ENCODE peak calls at places on chromosomes 3 and 15, in nine cellular contexts. M, Q, C, V, K, X, L, B and P are unnamed samples.

GRCh38 chr15:100735654-100736053 is 133.3 kb downstream of the ASB7 start:
- DNase-seq in V (no peak), M (no peak), K (no peak), C (no peak), Q (no peak), X (no peak), B (no peak), L (no peak), P (no peak)

GRCh38 chr3:29005862-29006261 is 275.0 kb upstream of the RBMS3 start:
- DNase-seq in K (no peak), X (no peak), C (no peak), M (no peak), L (no peak), B (no peak), V (no peak), Q (no peak), P (no peak)

GRCh38 chr3:54988302-54989022 is 60.6 kb upstream of the LRTM1 start:
- DNase-seq in C (no peak), K (peak; percentile 43), Q (peak; percentile 67), L (no peak), V (no peak), M (peak; percentile 70), X (no peak), B (peak; percentile 65), P (peak; percentile 92)

GRCh38 chr15:70269991-70270751 is 172.5 kb upstream of the TLE3 start:
- DNase-seq in B (peak; percentile 42), L (peak; percentile 49), X (no peak), K (peak; percentile 61), M (peak; percentile 75), Q (no peak), V (no peak), C (peak; percentile 19), P (peak; percentile 52)

GRCh38 chr3:128237348-128238099 is 84.2 kb downstream of the EEFSEC start:
- DNase-seq in V (no peak), B (no peak), K (no peak), Q (no peak), X (no peak), M (no peak), C (no peak), L (no peak), P (no peak)

GRCh38 chr3:98823791-98824190 is 60.7 kb downstream of the ST3GAL6 start:
- DNase-seq in K (no peak), V (no peak), X (no peak), B (no peak), L (no peak), M (no peak), C (no peak), Q (no peak), P (peak; percentile 73)

GRCh38 chr3:55485208-55485791 is 1.8 kb downstream of the WNT5A start:
- DNase-seq in V (peak; percentile 58), X (peak; percentile 92), M (peak; percentile 67), B (no peak), L (peak; percentile 37), C (peak; percentile 82), K (peak; percentile 69), Q (peak; percentile 82), P (peak; percentile 85)

GRCh38 chr15:68583936-68584703 is 5.3 kb downstream of the CORO2B start:
- DNase-seq in B (no peak), Q (no peak), K (no peak), M (no peak), L (no peak), X (no peak), V (no peak), C (no peak), P (no peak)

GRCh38 chr15:101438482-101439284 is 50.8 kb downstream of the PCSK6 start:
- DNase-seq in X (no peak), L (no peak), M (peak; percentile 44), V (no peak), K (no peak), Q (no peak), C (no peak), B (no peak), P (no peak)

GRCh38 chr3:33373082-33373437 is 67.1 kb downstream of the UBP1 start:
- DNase-seq in K (no peak), V (no peak), B (no peak), C (no peak), L (no peak), Q (no peak), M (no peak), X (no peak), P (no peak)
- TF ChIP-seq CTCF in K (no peak), V (no peak), B (no peak), C (no peak), L (no peak), Q (no peak), M (no peak), X (no peak), P (no peak)

DNA sequence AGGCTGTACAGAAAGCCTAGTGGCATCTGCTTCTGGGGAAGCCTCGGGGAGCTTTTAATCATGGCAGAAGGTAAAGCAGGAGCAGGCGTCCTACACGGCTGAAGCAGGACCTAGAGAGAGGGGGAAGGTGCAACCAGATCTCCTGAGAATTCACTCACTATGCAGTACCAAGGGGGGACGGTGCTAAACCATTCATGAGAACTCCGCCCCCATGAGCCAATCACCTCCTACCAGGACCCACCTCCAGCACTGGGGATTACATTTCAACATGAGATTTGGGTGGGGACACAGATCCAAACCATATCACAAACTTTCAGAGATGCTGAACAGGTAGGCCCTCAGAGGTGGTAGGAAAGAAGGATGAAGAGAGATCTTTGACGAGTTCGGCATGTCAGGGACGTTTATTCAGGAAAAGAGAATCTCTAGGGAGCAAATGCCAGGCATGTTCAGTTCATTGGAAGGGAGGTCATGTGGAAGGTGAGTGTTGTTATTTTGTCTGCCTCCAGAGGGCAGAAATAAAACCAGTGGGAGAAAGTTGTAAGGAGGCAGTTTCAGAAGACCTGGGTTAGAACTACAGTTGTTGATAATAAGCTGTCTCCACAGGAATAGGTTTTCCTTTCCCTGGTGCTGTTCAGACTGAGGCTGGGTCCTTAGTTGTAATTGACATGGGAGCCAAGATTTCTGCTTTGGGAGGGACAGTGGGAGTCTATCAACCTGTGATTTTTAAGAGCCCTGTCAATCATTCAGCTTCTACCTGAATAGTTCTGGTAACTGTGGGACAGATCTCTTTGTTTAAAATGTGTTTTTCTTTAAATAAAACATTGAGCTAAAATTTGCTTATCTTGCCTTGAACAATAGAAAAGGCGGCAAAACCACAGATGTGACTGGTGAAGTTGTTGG is 4.3 kb upstream of the FNDC3B start:
- DNase-seq in V (no peak), M (no peak), K (no peak), Q (no peak), B (no peak), C (no peak), L (peak; percentile 58), X (peak; percentile 31), P (no peak)
- TF ChIP-seq CTCF in V (peak; percentile 27), M (peak; percentile 73), K (peak; percentile 52), Q (peak; percentile 26), B (peak; percentile 41), C (peak; percentile 66), L (peak; percentile 23), X (peak; percentile 1), P (peak; percentile 50)

DNA sequence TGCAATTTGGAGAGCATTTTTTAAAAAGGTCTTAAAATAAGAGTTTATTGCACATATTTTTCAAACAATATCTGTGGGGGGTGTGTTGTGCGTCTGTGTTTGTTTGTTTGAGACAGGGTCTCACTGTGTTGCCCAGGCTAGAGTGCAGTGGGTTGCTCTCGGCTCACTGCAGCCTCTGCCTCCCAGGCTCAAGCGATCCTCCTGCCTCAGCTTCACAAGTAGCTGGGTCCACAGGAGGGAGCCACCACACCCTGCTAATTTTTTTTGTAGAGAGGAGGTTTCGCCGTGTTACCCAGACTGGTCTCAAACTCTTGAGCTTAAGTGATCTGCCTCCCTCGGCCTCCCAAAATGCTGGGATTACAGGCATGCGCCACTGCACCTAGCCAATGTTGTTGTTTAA is 2.7 kb downstream of the MLF1 start:
- DNase-seq in X (no peak), M (no peak), C (no peak), Q (no peak), B (no peak), L (peak; percentile 8), V (no peak), K (no peak), P (peak; percentile 8)
- TF ChIP-seq CTCF in X (no peak), M (no peak), C (no peak), Q (no peak), B (no peak), L (no peak), V (no peak), K (no peak), P (no peak)

DNA sequence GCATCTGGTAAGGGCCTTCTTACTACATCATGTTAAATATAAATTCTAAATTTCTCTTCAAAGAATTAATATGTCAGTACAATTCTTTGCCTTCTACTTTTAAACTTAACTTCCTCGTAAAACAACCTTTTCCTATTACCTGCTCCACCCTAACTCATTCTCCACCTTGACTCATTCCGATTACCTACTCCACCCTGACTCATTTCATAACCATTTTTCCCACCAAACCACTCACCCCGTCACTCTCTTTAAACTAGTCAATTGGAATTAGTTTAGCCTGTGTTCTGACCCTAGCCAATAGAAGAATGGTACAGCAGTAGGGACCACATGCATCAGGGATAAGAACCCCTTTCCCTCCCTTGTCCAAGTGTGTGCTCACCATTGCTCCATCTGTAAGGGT is 65.6 kb downstream of the PLSCR2 start:
- DNase-seq in C (no peak), B (no peak), K (no peak), L (no peak), M (no peak), Q (no peak), V (no peak), X (no peak), P (no peak)
- TF ChIP-seq CTCF in C (no peak), B (no peak), K (no peak), L (no peak), M (no peak), Q (no peak), V (no peak), X (no peak), P (no peak)

DNA sequence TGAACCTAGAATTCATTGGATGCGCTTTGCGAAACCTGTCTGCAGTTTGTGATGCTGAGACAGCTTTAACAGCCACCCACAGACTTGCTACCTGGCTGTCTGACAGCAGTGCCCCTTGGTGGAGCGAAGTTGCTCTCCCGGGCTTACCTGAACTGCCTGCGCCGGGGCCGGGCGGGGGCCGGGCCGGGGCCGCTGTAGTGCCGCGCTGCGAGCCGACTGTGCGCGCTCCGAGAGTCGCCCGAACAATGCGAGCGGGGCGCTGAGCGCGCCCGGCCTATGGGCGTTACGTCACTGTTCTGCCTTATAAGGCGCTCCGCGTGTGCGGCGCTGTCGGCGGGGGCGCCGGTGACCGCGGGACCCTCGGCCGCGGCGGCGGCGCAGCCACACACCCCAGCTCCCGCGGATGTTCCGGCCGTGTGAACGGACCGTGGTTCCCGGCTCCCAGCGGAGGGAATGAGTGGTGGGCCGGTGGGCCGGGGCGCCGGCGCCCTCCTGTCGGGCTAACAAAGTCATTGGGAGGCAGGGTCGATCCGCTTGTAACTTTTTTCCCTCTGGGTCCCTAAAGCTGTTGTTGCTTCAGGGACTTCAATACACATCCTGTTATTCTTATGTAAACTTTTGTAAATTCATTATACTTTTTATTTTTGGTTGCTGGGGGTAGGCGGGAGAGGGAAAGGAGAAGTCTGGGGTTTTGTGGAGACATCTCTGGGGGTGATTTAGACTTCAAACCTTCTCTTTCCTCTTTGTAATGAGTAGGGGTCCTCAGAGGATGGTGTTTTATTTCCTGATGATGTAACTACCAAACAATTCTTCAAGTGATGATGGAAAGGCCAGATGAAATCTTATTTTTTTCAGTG is 58.5 kb downstream of the CMSS1 start:
- DNase-seq in Q (no peak), V (peak; percentile 48), X (peak; percentile 86), B (peak; percentile 77), K (peak; percentile 85), C (peak; percentile 82), L (peak; percentile 78), M (peak; percentile 87), P (peak; percentile 72)
- TF ChIP-seq CTCF in Q (no peak), V (no peak), X (no peak), B (no peak), K (peak; percentile 9), C (no peak), L (no peak), M (peak; percentile 9), P (no peak)